ENCODE peak calls at places on chromosomes 12 and 14, in seven cellular contexts. A is GM12891, S is HepG2, X is body of pancreas, E is sigmoid colon, K is suprapubic skin, B is adrenal gland. T is an unnamed sample.

GRCh38 chr14:92348154-92348553 is 25.2 kb downstream of the SLC24A4 start:
- DNase-seq in A (no peak), S (peak; percentile 84), X (no peak), E (no peak), K (no peak), B (no peak), T (no peak)

GRCh38 chr14:102606296-102606695 is 13.8 kb downstream of the RCOR1 start:
- DNase-seq in A (no peak), S (no peak), X (no peak), E (no peak), K (no peak), B (no peak), T (no peak)

GRCh38 chr14:94481468-94482131 is 5.6 kb upstream of the SERPINA9 start:
- DNase-seq in A (no peak), S (peak; percentile 74), X (no peak), E (no peak), K (no peak), B (no peak), T (peak; percentile 38)

GRCh38 chr12:52084491-52085231 is 5.2 kb downstream of the SMIM41 start:
- DNase-seq in A (no peak), S (no peak), X (no peak), E (no peak), K (no peak), B (no peak), T (no peak)

GRCh38 chr12:131944601-131945251 is 5.0 kb upstream of the EP400 start:
- DNase-seq in A (no peak), S (no peak), X (no peak), E (peak; percentile 64), K (peak; percentile 75), B (no peak), T (no peak)

GRCh38 chr12:114666746-114667668 is 17.0 kb downstream of the TBX3 start:
- DNase-seq in A (no peak), S (peak; percentile 23), X (no peak), E (no peak), K (no peak), B (peak; percentile 63), T (no peak)

GRCh38 chr12:78864483-78865296 is at the start of gene SYT1:
- DNase-seq in A (no peak), S (no peak), X (peak; percentile 36), E (peak; percentile 79), K (no peak), B (peak; percentile 39), T (peak; percentile 48)

GRCh38 chr14:59188461-59189280 is at the start of gene DAAM1:
- DNase-seq in A (peak; percentile 80), S (peak; percentile 97), X (peak; percentile 99), E (peak; percentile 100), K (peak; percentile 98), B (peak; percentile 99), T (peak; percentile 65)

GRCh38 chr12:92145731-92146496 is at the start of gene BTG1:
- DNase-seq in A (peak; percentile 74), S (peak; percentile 98), X (peak; percentile 100), E (peak; percentile 100), K (peak; percentile 100), B (peak; percentile 100), T (peak; percentile 94)

GRCh38 chr12:49189731-49190314 is 943 bp upstream of the TUBA1A start:
- DNase-seq in A (no peak), S (no peak), X (no peak), E (no peak), K (no peak), B (peak; percentile 8), T (no peak)

GRCh38 chr14:101862177-101862576 is 100.7 kb downstream of the PPP2R5C start:
- DNase-seq in A (no peak), S (no peak), X (no peak), E (no peak), K (no peak), B (no peak), T (peak; percentile 32)

GRCh38 chr14:93619176-93619793 is 169.0 kb downstream of the PRIMA1 start:
- DNase-seq in A (peak; percentile 9), S (peak; percentile 47), X (peak; percentile 44), E (no peak), K (no peak), B (peak; percentile 53), T (peak; percentile 4)

GRCh38 chr14:58151264-58151700 is 731 bp downstream of the ARMH4 start:
- DNase-seq in A (no peak), S (peak; percentile 7), X (no peak), E (no peak), K (no peak), B (no peak), T (no peak)

GRCh38 chr12:69330475-69331473 is 17.4 kb upstream of the LYZ start:
- DNase-seq in A (no peak), S (no peak), X (peak; percentile 80), E (no peak), K (no peak), B (peak; percentile 40), T (no peak)

GRCh38 chr14:87508333-87508732 is 484.6 kb downstream of the GALC start:
- DNase-seq in A (no peak), S (no peak), X (no peak), E (no peak), K (no peak), B (no peak), T (no peak)

GRCh38 chr12:80101126-80101525 is 1.8 kb downstream of the OTOGL start:
- DNase-seq in A (no peak), S (no peak), X (no peak), E (no peak), K (no peak), B (no peak), T (no peak)

GRCh38 chr12:105907982-105908381 is 230.8 kb downstream of the NUAK1 start:
- DNase-seq in A (no peak), S (no peak), X (no peak), E (no peak), K (no peak), B (no peak), T (no peak)

GRCh38 chr12:57456145-57456700 is 1.1 kb downstream of the INHBE start:
- DNase-seq in A (no peak), S (peak; percentile 77), X (peak; percentile 67), E (no peak), K (no peak), B (no peak), T (no peak)

GRCh38 chr14:70782361-70782760 is 27.0 kb downstream of the MAP3K9 start:
- DNase-seq in A (no peak), S (no peak), X (no peak), E (no peak), K (no peak), B (no peak), T (peak; percentile 46)

GRCh38 chr14:55752580-55753365 is 172.8 kb downstream of the KTN1 start:
- DNase-seq in A (no peak), S (no peak), X (peak; percentile 76), E (no peak), K (no peak), B (peak; percentile 24), T (no peak)

GRCh38 chr12:132761911-132762583 is 415 bp upstream of the ANKLE2 start:
- DNase-seq in A (peak; percentile 96), S (peak; percentile 77), X (peak; percentile 84), E (peak; percentile 91), K (peak; percentile 88), B (peak; percentile 82), T (peak; percentile 92)

GRCh38 chr14:23352506-23353432 is at the start of gene SLC22A17:
- DNase-seq in A (no peak), S (peak; percentile 45), X (peak; percentile 76), E (peak; percentile 94), K (no peak), B (peak; percentile 77), T (peak; percentile 41)
- TF ChIP-seq POLR2A in A (no peak), S (no peak), X (peak; percentile 46), E (peak; percentile 50), K (peak; percentile 35), B (peak; percentile 77), T (peak; percentile 74)

GRCh38 chr12:50928392-50928791 is 24.0 kb upstream of the HIGD1C start:
- DNase-seq in A (no peak), S (no peak), X (no peak), E (no peak), K (no peak), B (no peak), T (no peak)
- TF ChIP-seq POLR2A in A (no peak), S (no peak), X (no peak), E (no peak), K (no peak), B (no peak), T (no peak)

GRCh38 chr12:6120796-6121473 is 3.5 kb downstream of the VWF start:
- DNase-seq in A (no peak), S (no peak), X (no peak), E (no peak), K (peak; percentile 67), B (no peak), T (no peak)

GRCh38 chr12:6122211-6122610 is 2.3 kb downstream of the VWF start:
- DNase-seq in A (no peak), S (no peak), X (no peak), E (no peak), K (no peak), B (no peak), T (no peak)

GRCh38 chr12:6115389-6115788 is 9.1 kb downstream of the VWF start:
- DNase-seq in A (no peak), S (no peak), X (no peak), E (no peak), K (no peak), B (no peak), T (no peak)

GRCh38 chr12:6116481-6117021 is 7.9 kb downstream of the VWF start:
- DNase-seq in A (no peak), S (peak; percentile 28), X (no peak), E (no peak), K (peak; percentile 58), B (peak; percentile 43), T (no peak)

GRCh38 chr12:6118891-6119568 is 5.4 kb downstream of the VWF start:
- DNase-seq in A (no peak), S (no peak), X (no peak), E (no peak), K (peak; percentile 45), B (no peak), T (no peak)
- TF ChIP-seq POLR2A in A (no peak), S (no peak), X (no peak), E (no peak), K (no peak), B (no peak), T (no peak)

GRCh38 chr14:64340560-64341196 is 46.5 kb upstream of the ESR2 start:
- DNase-seq in A (no peak), S (no peak), X (no peak), E (no peak), K (no peak), B (no peak), T (no peak)

GRCh38 chr14:64337901-64338615 is 43.9 kb upstream of the ESR2 start:
- DNase-seq in A (peak; percentile 10), S (peak; percentile 47), X (peak; percentile 59), E (no peak), K (peak; percentile 87), B (peak; percentile 42), T (peak; percentile 39)

DNA sequence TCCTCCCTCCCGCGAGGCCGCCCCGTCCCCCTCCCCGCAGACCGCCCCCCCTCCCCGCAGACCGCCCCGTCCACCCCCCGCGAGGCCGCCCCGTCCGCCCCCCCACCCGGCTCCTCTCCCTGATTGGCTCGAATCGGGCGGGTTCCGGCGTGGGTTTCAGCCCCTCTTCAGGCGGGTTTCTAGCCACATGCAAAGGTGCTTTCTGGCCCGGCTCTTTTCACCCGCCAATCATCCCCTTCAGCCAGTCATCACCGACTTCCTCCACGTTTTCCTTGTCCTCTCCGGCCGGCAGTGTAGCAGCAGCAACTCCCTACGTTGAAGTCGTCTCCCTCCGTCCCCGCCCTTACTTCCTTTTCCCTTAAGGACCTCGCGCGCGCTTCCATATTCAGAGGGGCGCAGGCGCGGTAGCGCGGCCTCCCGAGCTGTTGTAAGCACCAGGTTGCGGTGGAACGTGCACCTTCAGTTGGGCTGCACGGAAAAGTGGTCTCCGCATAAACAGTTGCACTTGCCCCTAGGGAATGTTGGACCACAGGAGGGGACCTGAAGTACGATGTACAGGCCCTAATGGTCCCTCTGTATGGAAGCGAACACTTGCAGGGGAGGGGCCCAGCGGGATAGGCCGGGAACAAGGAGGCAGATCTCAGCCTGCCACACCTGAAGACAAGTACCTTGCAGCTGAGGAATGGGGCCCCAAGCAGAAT is 44.6 kb upstream of the ESR2 start:
- DNase-seq in A (peak; percentile 86), S (peak; percentile 93), X (peak; percentile 97), E (peak; percentile 98), K (peak; percentile 95), B (peak; percentile 97), T (peak; percentile 95)
- TF ChIP-seq POLR2A in A (no peak), S (peak; percentile 56), X (peak; percentile 65), E (peak; percentile 85), K (peak; percentile 42), B (peak; percentile 72), T (peak; percentile 67)

T was measured in H54.